ENCODE peak calls at places on chromosome 19, in four cellular contexts. Q is GM12878, L is HepG2, R is K562. T is an unnamed sample.

GRCh38 chr19:42125536-42125935 is 6.7 kb downstream of the POU2F2 start:
- DNase-seq in Q (no peak), L (no peak), R (no peak), T (no peak)

GRCh38 chr19:43575156-43575950 is at the start of the genes PINLYP and XRCC1:
- DNase-seq in Q (peak), L (peak), R (peak), T (peak)

GRCh38 chr19:32642771-32643170 is 32.2 kb downstream of the ANKRD27 start:
- DNase-seq in Q (no peak), L (no peak), R (no peak), T (no peak)

GRCh38 chr19:4589579-4590410 is 30.3 kb upstream of the SEMA6B start:
- DNase-seq in Q (no peak), L (peak), R (peak), T (no peak)

GRCh38 chr19:1396019-1396767 is 5.1 kb downstream of the GAMT start:
- DNase-seq in Q (no peak), L (no peak), R (peak), T (no peak)

GRCh38 chr19:6125571-6125989 is 9.9 kb upstream of the ACSBG2 start:
- DNase-seq in Q (peak), L (peak), R (peak), T (peak)

GRCh38 chr19:43820098-43820860 is 6.8 kb upstream of the ZNF283 start:
- DNase-seq in Q (no peak), L (no peak), R (no peak), T (no peak)

GRCh38 chr19:43749898-43750297 is 4.9 kb downstream of the SMG9 start:
- DNase-seq in Q (no peak), L (no peak), R (no peak), T (no peak)

GRCh38 chr19:42248270-42249148 is 6.1 kb upstream of the GSK3A start:
- DNase-seq in Q (no peak), L (no peak), R (no peak), T (no peak)

GRCh38 chr19:49417090-49417489 is 6.2 kb downstream of the PTH2 start:
- DNase-seq in Q (no peak), L (no peak), R (no peak), T (no peak)

GRCh38 chr19:17671906-17672305 is 16.2 kb downstream of the UNC13A start:
- DNase-seq in Q (no peak), L (peak), R (peak), T (peak)

GRCh38 chr19:14943601-14944000 is 2.3 kb downstream of the OR7C2 start:
- DNase-seq in Q (peak), L (no peak), R (no peak), T (no peak)

GRCh38 chr19:45881082-45881908 is 4.6 kb downstream of the IRF2BP1 start:
- DNase-seq in Q (no peak), L (no peak), R (no peak), T (no peak)
- TF ChIP-seq FOXM1 in Q (no peak), L (no peak), R (no peak), T (no peak)

DNA sequence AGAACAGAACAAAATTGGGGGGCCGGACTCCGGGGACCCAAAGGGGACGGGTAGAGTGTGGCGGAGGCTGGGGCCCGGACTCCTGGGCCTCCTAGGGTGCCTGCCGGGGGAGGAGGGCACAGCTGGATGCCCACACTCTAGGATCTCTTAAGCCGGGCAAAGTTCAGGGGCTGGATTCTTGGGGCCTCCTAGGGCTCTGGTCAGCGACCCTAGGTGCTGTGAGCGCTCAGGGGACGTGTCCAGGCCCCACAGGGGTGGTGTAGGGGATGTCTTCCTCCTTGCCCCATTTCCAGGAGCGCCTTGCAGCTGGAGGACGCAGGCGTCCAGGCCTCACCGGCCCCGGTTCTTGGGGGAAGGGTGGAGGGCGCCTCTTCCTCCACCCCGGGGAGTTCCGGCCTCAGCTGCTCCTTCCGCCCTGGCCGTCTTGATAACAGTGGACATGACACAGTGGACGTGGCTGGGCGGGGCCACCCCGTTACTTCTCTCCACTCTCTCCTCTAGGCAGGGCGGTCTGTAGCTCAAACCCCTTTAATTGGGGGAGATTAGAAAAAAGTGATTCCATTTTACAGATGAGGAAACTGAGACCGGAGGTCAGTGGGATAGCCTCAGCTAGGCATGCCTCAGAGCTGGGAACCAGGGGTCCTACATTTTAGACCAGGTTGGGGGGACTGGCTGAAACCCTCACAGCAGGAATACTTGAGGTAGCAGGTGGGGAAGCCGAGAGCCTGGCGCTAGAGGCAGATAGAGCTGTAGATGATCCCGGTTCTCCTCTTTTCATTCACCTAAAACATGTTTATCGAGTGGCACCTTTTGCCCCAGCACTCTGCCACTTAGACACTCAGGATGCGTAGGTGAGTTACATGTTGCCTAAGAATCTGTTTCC is 705 bp downstream of the STXBP2 start:
- DNase-seq in Q (no peak), L (no peak), R (peak), T (no peak)
- TF ChIP-seq FOXM1 in Q (no peak), L (no peak), R (no peak), T (no peak)

GRCh38 chr19:38867176-38867780 is 10.8 kb downstream of the RINL start:
- DNase-seq in Q (no peak), L (no peak), R (no peak), T (no peak)

GRCh38 chr19:38856813-38857212 is 7.0 kb upstream of the HNRNPL start:
- DNase-seq in Q (no peak), L (no peak), R (no peak), T (no peak)

GRCh38 chr19:38861368-38861767 is 11.6 kb upstream of the HNRNPL start:
- DNase-seq in Q (no peak), L (no peak), R (no peak), T (no peak)

GRCh38 chr19:38862321-38863059 is 12.7 kb upstream of the HNRNPL start:
- DNase-seq in Q (no peak), L (no peak), R (peak), T (no peak)
- TF ChIP-seq FOXM1 in Q (no peak), L (no peak), R (no peak), T (no peak)

DNA sequence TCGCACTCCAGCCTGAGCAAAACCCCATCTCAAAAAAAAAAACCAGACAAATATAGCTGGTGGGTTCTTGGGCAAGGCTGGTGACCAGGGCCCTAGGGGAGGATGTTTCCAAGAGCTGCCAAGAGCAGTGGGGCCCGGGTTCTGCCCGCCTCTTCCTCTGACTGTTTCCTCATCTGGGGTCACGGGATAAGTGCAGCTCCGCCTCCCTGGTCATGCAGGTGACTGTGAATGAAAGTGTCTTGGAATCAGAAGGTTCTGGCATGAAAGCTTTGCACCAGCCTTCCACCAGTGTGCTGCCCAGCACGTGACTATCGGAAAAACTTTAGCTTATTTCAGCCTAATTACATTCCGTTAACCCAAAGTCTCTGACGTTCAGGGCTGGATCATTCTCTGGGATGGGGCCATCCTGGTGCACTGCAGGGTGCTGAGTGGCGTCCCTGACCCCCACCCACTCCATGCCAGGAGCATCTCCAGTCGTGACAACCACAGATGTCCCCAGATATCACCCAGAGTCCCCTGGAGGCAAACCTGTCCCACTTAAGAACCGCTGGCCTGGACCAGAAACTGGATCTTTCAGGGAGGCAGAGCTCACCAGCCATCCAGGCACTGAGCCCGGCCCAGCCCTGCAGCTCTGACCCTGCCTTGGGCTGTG is 85.6 kb downstream of the GNG7 start:
- DNase-seq in Q (no peak), L (peak), R (no peak), T (no peak)
- TF ChIP-seq FOXM1 in Q (no peak), L (no peak), R (no peak), T (no peak)

GRCh38 chr19:18850560-18851375 is 19.0 kb downstream of the UPF1 start:
- DNase-seq in Q (no peak), L (no peak), R (no peak), T (no peak)
- TF ChIP-seq FOXM1 in Q (no peak), L (no peak), R (no peak), T (no peak)

DNA sequence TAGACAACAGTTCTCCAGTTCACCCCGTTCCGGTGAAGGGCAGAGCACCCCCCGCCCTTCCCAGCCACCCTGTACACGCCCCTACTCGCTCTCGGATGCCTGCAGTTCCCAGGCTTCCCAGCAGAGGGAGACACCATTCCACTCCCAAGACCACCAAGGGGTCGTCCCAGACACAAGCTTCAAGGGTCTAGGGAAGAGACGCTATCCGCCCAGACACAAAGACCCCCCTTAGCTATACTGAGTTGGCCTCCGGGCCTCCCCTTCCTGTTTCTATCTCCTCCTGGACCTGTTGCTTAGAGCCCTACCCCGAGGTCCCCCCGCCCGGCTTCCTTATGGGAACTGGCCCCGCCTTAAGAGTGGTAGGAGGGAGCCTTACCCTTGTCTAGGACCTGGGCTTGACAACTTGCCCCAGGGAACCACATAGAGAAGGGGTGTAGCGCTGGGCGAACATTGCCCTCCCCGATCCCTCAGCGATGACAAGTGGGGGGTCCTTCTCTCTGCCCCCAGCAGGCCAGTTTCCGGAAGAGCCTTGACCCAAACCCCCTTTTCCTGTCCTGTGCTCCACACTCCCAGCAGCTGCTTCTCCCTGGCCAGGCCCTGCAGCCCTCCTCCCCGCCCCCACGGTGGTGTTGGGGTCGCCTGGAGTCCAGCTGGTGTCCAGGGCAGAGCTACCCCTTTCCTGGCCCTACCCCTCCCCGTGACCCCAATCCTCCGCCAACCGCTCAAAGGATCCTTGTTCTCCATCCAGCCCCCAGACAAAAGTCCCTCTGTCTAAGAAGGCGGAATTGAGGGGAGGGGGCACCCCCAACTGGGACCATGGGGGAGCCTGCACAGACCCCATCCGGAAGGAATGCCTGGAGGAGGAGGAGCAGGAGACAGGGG is 726 bp upstream of the FXYD3 start:
- DNase-seq in Q (no peak), L (peak), R (peak), T (peak)
- TF ChIP-seq FOXM1 in Q (no peak), L (no peak), R (no peak), T (no peak)

DNA sequence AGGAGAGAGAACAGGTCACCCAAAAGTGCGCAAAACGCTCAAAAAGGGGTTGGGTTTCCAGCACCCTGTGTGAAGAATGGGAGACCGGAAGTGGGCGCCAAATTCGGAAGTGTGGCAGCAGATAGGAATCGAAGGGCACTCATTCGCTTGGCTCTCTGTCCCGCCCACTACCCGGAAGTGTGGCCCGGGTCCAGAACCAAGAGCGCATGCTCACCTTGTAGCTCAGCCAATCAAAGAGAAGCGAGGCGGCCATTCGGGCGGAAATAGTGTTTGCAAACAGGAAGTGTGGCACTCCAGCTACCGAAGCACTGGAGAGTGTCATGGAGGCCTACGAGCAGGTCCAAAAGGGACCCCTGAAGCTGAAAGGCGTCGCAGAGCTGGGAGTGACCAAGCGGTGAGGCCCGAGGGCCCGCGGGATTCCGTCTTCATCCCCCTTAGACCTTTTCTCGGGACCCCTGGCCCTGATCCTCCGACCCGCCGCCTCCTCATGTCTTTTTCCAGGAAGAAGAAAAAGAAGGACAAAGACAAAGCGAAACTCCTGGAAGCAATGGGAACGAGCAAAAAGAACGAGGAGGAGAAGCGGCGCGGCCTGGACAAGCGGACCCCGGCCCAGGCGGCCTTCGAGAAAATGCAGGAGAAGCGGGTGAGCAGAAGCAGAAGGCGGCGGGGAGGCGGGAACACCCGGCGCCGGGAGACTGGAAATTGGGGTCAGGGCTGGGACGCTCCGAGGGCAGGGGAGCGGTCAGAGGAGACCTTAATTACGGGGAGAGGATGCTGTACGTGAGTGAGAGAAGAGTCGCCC is at the start of gene FAM32A:
- DNase-seq in Q (peak), L (peak), R (peak), T (peak)
- TF ChIP-seq FOXM1 in Q (no peak), L (no peak), R (no peak), T (no peak)

GRCh38 chr19:50645107-50645506 is 4.1 kb upstream of the C19orf81 start:
- DNase-seq in Q (no peak), L (no peak), R (no peak), T (no peak)

GRCh38 chr19:50648659-50649058 is 586 bp upstream of the C19orf81 start:
- DNase-seq in Q (no peak), L (no peak), R (no peak), T (no peak)

GRCh38 chr19:50647879-50648615 is 1.2 kb upstream of the C19orf81 start:
- DNase-seq in Q (peak), L (no peak), R (no peak), T (no peak)

GRCh38 chr19:50644315-50644915 is 4.7 kb upstream of the SYT3 start:
- DNase-seq in Q (no peak), L (no peak), R (no peak), T (no peak)

DNA sequence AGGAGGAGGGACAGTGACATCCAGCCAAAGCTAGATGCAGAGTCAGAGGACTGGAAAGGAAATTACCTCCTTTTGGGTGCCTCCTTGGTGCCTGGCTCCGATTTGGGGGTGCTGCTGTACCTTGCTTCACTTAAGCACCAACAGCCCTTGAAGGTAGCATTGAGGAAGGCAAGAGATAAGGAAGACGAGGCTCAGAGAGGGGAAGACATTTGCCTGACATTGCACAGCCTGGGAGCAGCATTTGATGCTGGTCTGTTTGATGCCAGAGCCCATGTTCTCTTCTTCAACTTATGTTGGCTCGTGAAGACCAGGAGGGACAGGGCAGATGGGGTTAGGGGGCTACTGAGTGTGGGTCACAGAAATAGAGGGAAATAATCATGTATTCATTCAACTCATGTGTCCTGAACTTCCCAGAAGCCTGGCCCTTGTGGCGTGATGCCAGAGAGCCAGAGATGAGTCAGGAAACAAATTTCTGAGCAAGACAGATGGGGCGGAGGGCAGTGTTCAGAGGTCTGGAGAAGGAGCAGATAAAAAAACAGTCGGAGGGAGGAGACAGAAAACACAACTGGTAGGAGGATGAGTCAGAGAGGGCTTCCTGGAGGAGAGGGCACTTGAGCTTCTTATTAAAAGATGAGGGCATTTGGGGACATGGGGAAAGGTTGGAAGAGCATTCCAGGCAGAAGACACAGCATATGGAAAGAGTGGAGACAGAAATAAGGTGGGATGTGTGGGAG is 3.0 kb upstream of the C19orf81 start:
- DNase-seq in Q (no peak), L (no peak), R (peak), T (no peak)
- TF ChIP-seq FOXM1 in Q (no peak), L (no peak), R (no peak), T (no peak)